ENCODE peak calls at places on chromosomes 16 and 17, in seven cellular contexts. N, U, J, Y, T, E and D are unnamed samples. For H3K27me3, the result is how much of the 10 kb centered on the place peaks cover.

GRCh38 chr17:50107790-50108414 is 12.8 kb downstream of the PDK2 start:
- DNase-seq in E (no peak), U (no peak), J (no peak), Y (no peak), T (no peak), N (no peak), D (no peak)

GRCh38 chr16:9256196-9256595 is 164.8 kb downstream of the HAPSTR1 start:
- DNase-seq in U (peak), N (no peak), T (peak), E (no peak), Y (no peak), J (peak), D (peak)

GRCh38 chr16:57084996-57085395 is 7.4 kb upstream of the CPNE2 start:
- DNase-seq in J (no peak), N (no peak), Y (no peak), U (no peak), T (no peak), E (no peak), D (no peak)

GRCh38 chr16:80741716-80742115 is 62.7 kb downstream of the CDYL2 start:
- DNase-seq in T (no peak), E (no peak), J (no peak), U (no peak), Y (no peak), N (no peak), D (no peak)

GRCh38 chr17:61318684-61319098 is 81.0 kb upstream of the TBX2 start:
- DNase-seq in N (no peak), T (no peak), Y (no peak), E (no peak), U (no peak), J (no peak), D (no peak)

GRCh38 chr16:78321611-78322010 is 222.2 kb downstream of the WWOX start:
- DNase-seq in T (peak), E (no peak), U (peak), Y (no peak), J (no peak), N (no peak), D (no peak)

GRCh38 chr17:42230225-42230624 is 35.9 kb upstream of the GHDC start:
- DNase-seq in N (no peak), J (no peak), Y (no peak), T (no peak), U (no peak), E (no peak), D (no peak)

GRCh38 chr16:12586701-12587100 is 217.0 kb downstream of the CPPED1 start:
- DNase-seq in J (no peak), E (no peak), U (no peak), T (no peak), Y (no peak), N (no peak), D (no peak)

GRCh38 chr16:586645-587590 is 2.9 kb upstream of the RAB40C start:
- DNase-seq in E (no peak), U (no peak), J (peak), Y (no peak), N (no peak), T (no peak), D (peak)

GRCh38 chr17:56948491-56948890 is 12.4 kb downstream of the COIL start:
- DNase-seq in N (no peak), Y (no peak), T (no peak), E (no peak), U (no peak), J (no peak), D (no peak)

GRCh38 chr16:29809850-29810698 is 1.9 kb upstream of the PRRT2 start:
- DNase-seq in U (peak), J (no peak), T (no peak), Y (no peak), E (no peak), N (no peak), D (no peak)

GRCh38 chr16:56708418-56708817 is 21.5 kb upstream of the NUP93 start:
- DNase-seq in N (no peak), T (no peak), E (no peak), Y (peak), U (no peak), J (no peak), D (no peak)

GRCh38 chr16:24228514-24228913 is 27.6 kb upstream of the CACNG3 start:
- DNase-seq in U (no peak), J (no peak), T (no peak), E (no peak), N (no peak), Y (no peak), D (no peak)

GRCh38 chr17:17119533-17119932 is 77.3 kb downstream of the MPRIP start:
- DNase-seq in E (no peak), N (no peak), Y (peak), T (no peak), U (no peak), J (peak), D (peak)

GRCh38 chr16:51766739-51767138 is 615.7 kb upstream of the SALL1 start:
- DNase-seq in T (no peak), U (no peak), N (no peak), Y (no peak), J (no peak), E (no peak), D (no peak)

GRCh38 chr17:48596735-48597491 is 3.3 kb upstream of the HOXB5 start:
- DNase-seq in Y (no peak), N (no peak), E (no peak), J (no peak), T (no peak), U (peak), D (no peak)

GRCh38 chr16:31198207-31198882 is 4.2 kb downstream of the PYCARD start:
- DNase-seq in T (no peak), J (no peak), E (no peak), N (no peak), U (no peak), Y (no peak), D (no peak)

GRCh38 chr17:68613739-68614298 is 12.7 kb upstream of the FAM20A start:
- DNase-seq in N (no peak), E (peak), Y (no peak), J (no peak), U (peak), T (peak), D (peak)

GRCh38 chr17:35577826-35578194 is 561 bp downstream of the PEX12 start:
- DNase-seq in N (no peak), E (no peak), T (no peak), Y (no peak), J (no peak), U (no peak), D (peak)

GRCh38 chr17:42288985-42289862 is 926 bp downstream of the STAT5A start:
- DNase-seq in T (no peak), U (peak), E (peak), N (peak), J (peak), Y (peak), D (peak)

GRCh38 chr17:58693208-58693607 is 806 bp downstream of the RAD51C start:
- DNase-seq in U (no peak), T (no peak), E (no peak), N (no peak), Y (no peak), J (no peak), D (no peak)

GRCh38 chr16:7246578-7246977 is 86.1 kb upstream of the RBFOX1 start:
- DNase-seq in Y (no peak), E (no peak), N (no peak), T (peak), U (peak), J (no peak), D (peak)

GRCh38 chr17:40464392-40464855 is 21.2 kb downstream of the IGFBP4 start:
- DNase-seq in Y (no peak), T (no peak), J (no peak), U (no peak), E (no peak), N (no peak), D (no peak)

GRCh38 chr16:78894872-78895271 is 705.7 kb downstream of the MAF start:
- DNase-seq in T (no peak), E (no peak), J (no peak), U (no peak), N (no peak), Y (no peak), D (no peak)

GRCh38 chr17:75069783-75070182 is 18.0 kb upstream of the SLC16A5 start:
- DNase-seq in E (no peak), J (no peak), N (no peak), U (no peak), T (no peak), Y (no peak), D (peak)

GRCh38 chr16:53372942-53373871 is 61.1 kb upstream of the RBL2 start:
- DNase-seq in N (peak), E (peak), T (peak), U (peak), J (peak), Y (peak), D (peak)

GRCh38 chr17:61218438-61218837 is 181.2 kb upstream of the TBX2 start:
- DNase-seq in J (no peak), Y (no peak), U (no peak), N (no peak), T (no peak), E (no peak), D (no peak)

GRCh38 chr17:48294989-48295892 is 134.8 kb downstream of the SKAP1 start:
- DNase-seq in E (peak), U (no peak), N (no peak), Y (no peak), J (no peak), T (no peak), D (no peak)

GRCh38 chr17:3788200-3788599 is 12.8 kb downstream of the ITGAE start:
- DNase-seq in Y (no peak), J (no peak), U (no peak), E (no peak), T (no peak), N (no peak), D (peak)

GRCh38 chr17:8072339-8072726 is 15.2 kb downstream of the ALOX12B start:
- DNase-seq in Y (no peak), U (no peak), N (no peak), E (no peak), T (no peak), J (no peak), D (no peak)

GRCh38 chr17:53006006-53006405 is 816.7 kb upstream of the KIF2B start:
- DNase-seq in E (no peak), U (no peak), N (no peak), J (no peak), T (no peak), Y (no peak), D (no peak)

GRCh38 chr17:19541445-19541844 is 7.8 kb downstream of the SLC47A1 start:
- DNase-seq in E (no peak), T (peak), N (no peak), J (no peak), U (no peak), Y (no peak), D (no peak)

GRCh38 chr17:67004191-67004590 is 39.7 kb downstream of the CACNG4 start:
- DNase-seq in E (no peak), N (no peak), U (no peak), J (no peak), Y (no peak), T (no peak), D (no peak)

GRCh38 chr16:1379863-1380174 is 28.1 kb downstream of the GNPTG start:
- DNase-seq in E (peak), J (no peak), Y (no peak), N (no peak), T (no peak), U (peak), D (no peak)

GRCh38 chr16:4115209-4115940 is 867 bp downstream of the ADCY9 start:
- DNase-seq in Y (peak), J (peak), N (no peak), E (peak), T (peak), U (peak), D (peak)

GRCh38 chr17:79633154-79633553 is 22.3 kb upstream of the RBFOX3 start:
- DNase-seq in Y (no peak), U (peak), N (no peak), J (no peak), E (no peak), T (no peak), D (no peak)

GRCh38 chr16:56773531-56773930 is 43.6 kb downstream of the NUP93 start:
- DNase-seq in J (no peak), T (no peak), E (no peak), Y (no peak), U (no peak), N (no peak), D (no peak)

GRCh38 chr17:27810902-27811557 is 10.7 kb upstream of the NOS2 start:
- DNase-seq in J (no peak), T (no peak), Y (no peak), N (no peak), U (no peak), E (no peak), D (no peak)

GRCh38 chr16:14392960-14393359 is 237.1 kb downstream of the PARN start:
- DNase-seq in U (no peak), E (no peak), Y (no peak), N (no peak), J (no peak), T (no peak), D (no peak)
- H3K27me3 ChIP-seq in U (under half), E (under half), Y (under half), N (under half), J (under half), T (under half), D (under half)

GRCh38 chr16:85171809-85172464 is 59.7 kb upstream of the CIBAR2 start:
- DNase-seq in N (no peak), T (no peak), U (no peak), Y (no peak), J (no peak), E (no peak), D (no peak)

GRCh38 chr16:85174871-85175723 is 62.8 kb upstream of the CIBAR2 start:
- DNase-seq in N (no peak), J (no peak), T (no peak), U (no peak), E (no peak), Y (no peak), D (no peak)

GRCh38 chr16:85172465-85173071 is 60.3 kb upstream of the CIBAR2 start:
- DNase-seq in J (peak), U (peak), Y (no peak), T (peak), N (no peak), E (no peak), D (peak)

GRCh38 chr16:85173981-85174751 is 61.9 kb upstream of the CIBAR2 start:
- DNase-seq in Y (no peak), T (peak), E (no peak), U (no peak), N (no peak), J (peak), D (peak)

DNA sequence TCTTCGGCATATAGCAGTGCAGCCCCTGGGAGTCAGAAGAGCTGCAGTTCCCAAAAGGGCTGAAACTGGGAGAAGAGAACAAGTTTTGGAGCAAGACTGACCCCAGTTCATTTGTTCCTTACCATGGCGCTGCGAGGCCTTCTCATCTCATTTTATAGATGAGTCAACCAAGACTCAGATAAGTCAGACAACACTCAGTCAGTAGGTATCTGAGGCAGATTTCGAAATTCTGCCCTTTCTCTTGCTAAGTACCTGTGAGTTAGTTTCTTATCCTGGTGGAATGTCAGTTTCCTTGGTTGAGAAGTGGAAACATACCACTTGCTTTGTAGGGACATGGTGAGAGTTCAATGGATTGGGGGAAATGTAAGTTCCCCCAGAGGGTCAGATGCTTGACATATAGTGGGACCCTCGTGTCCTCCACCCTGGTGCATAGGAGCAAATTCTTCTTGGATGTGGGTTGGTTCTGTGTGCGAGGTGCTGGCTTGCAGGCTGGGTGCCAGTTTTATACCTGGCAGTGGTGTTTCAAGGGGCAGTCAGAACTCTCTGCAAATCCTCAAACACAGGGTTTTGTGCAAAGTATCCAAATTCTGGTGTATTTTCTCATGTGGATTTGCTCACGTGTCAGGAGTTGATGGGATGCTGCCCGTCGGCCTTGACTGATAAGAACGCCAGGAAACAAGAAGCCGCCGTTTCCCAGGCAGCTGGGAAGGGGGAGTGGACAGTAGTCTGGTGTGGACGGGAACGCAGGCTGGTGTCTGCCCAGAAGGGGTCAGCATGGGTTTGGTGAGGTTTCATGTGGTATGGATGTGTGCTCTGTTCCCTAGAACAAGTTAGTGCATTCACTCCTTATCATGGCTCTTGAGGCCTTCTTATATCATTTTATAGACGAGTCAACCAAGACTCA is 61.1 kb upstream of the CIBAR2 start:
- DNase-seq in Y (no peak), E (no peak), T (peak), J (no peak), U (no peak), N (no peak), D (no peak)
- TF ChIP-seq CTCF in Y (no peak), E (no peak), T (peak), J (no peak), U (peak), N (no peak), D (no peak)

DNA sequence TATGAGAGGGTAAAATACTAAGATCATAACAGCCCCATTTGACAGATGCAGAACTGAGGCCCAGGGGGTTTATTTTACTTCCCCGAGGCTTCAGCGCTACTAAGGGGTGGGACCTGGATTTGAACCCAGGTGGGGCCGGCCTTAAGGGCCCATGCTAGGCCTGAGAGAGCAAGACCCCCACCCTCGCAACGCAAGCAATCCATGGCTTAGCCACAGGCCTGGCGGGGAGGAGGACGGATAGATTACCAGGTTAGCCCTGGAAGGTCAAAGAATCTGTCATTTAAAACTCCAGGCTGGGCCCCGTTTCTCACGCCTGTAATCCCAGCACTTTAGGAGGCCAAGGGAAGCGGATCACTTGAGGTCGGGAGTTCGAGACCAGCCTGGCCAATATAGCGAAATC is 1.9 kb upstream of the CDH3 start:
- DNase-seq in N (no peak), J (no peak), U (no peak), E (no peak), Y (no peak), T (no peak), D (no peak)
- H3K27me3 ChIP-seq in N (under half), J (under half), U (under half), E (under half), Y (half or more), T (under half), D (under half)

GRCh38 chr17:77208217-77208808 is 67.5 kb downstream of the SEC14L1 start:
- DNase-seq in T (peak), N (no peak), E (no peak), J (peak), Y (no peak), U (no peak), D (peak)
- TF ChIP-seq CTCF in T (peak), N (no peak), E (no peak), J (peak), Y (no peak), U (no peak), D (no peak)

DNA sequence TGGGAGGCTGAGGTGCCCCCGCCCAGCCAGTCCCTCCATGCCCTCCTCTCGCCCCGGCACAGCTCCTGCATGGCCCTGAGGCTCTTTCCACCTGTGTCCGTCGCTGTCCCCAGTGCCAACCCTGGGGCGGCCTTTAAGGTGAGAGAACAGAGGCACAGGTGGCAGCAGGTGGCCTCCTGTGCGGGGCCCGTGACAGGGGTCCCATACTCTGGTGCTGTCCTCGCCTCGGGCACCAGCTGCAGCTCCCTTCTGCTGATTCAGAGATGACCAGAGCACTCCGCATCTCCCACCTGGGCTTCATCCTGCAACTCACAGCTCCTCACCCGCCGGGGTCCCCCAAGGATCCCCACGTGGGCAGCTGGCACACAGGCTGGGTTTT is 8.0 kb downstream of the PRSS27 start:
- DNase-seq in T (no peak), Y (no peak), U (no peak), J (no peak), E (peak), N (no peak), D (no peak)
- H3K27me3 ChIP-seq in T (under half), Y (under half), U (under half), J (under half), E (under half), N (under half), D (under half)

GRCh38 chr16:85316321-85316919 is 204.1 kb upstream of the CIBAR2 start:
- DNase-seq in N (no peak), E (peak), U (peak), Y (no peak), T (peak), J (peak), D (peak)
- TF ChIP-seq CTCF in N (peak), E (peak), U (peak), Y (peak), T (peak), J (peak), D (peak)

DNA sequence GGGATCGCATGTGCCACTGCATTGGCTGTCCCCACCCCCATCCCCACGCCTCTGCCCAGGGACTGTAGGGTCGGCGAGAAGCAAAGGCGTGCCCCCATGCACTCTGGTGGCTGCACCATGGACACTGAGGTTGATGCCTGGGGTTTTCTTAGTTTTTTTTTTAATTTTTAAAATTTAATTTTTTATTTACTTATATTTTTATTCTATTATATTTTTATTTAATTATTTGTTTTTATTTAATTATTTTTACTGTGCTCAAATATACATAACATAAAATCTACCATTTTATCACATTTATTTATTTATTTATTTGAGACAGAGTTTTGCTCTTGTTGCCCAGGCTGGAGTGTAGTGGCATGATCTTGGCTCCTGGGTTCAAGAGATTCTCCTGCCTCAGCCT is 57.4 kb downstream of the SOCS3 start:
- DNase-seq in T (no peak), Y (no peak), E (no peak), N (no peak), U (no peak), J (no peak), D (no peak)
- H3K27me3 ChIP-seq in T (under half), Y (under half), E (under half), N (under half), U (under half), J (under half), D (under half)

GRCh38 chr16:68279726-68280125 is 15.4 kb downstream of the SLC7A6 start:
- DNase-seq in T (no peak), N (no peak), U (no peak), J (no peak), E (no peak), Y (no peak), D (no peak)
- TF ChIP-seq CTCF in T (no peak), N (no peak), U (no peak), J (no peak), E (no peak), Y (no peak), D (no peak)

GRCh38 chr17:36652716-36653115 is 51.3 kb downstream of the MRM1 start:
- DNase-seq in E (no peak), T (no peak), J (no peak), U (no peak), Y (no peak), N (no peak), D (no peak)

GRCh38 chr17:36645358-36645757 is 44.0 kb downstream of the MRM1 start:
- DNase-seq in N (no peak), J (no peak), U (no peak), T (no peak), E (no peak), Y (no peak), D (no peak)

GRCh38 chr17:36647598-36647997 is 46.2 kb downstream of the MRM1 start:
- DNase-seq in N (no peak), U (peak), J (no peak), T (no peak), Y (no peak), E (no peak), D (no peak)

GRCh38 chr17:36653374-36653773 is 52.0 kb downstream of the MRM1 start:
- DNase-seq in N (no peak), E (no peak), U (no peak), J (no peak), T (no peak), Y (no peak), D (no peak)

GRCh38 chr17:36650096-36650764 is 48.8 kb downstream of the MRM1 start:
- DNase-seq in T (no peak), N (no peak), Y (no peak), J (no peak), U (no peak), E (no peak), D (no peak)
- H3K27me3 ChIP-seq in T (under half), N (under half), Y (under half), J (under half), U (under half), E (under half), D (under half)